ENCODE peak calls at places on chromosomes 13 and 19, in five cellular contexts. One of them, this sample, is unnamed.

GRCh38 chr13:44755872-44756271 is 179.7 kb upstream of the TSC22D1 start:
- DNase-seq in AG08395: peak
- DNase-seq in HEK293T: no peak
- DNase-seq in fibroblast of the aortic adventitia: peak
- DNase-seq in right cardiac atrium: no peak
- DNase-seq in this sample: peak

GRCh38 chr19:6220385-6221191 is 59.2 kb downstream of the MLLT1 start:
- DNase-seq in fibroblast of the aortic adventitia: peak
- DNase-seq in HEK293T: no peak
- DNase-seq in right cardiac atrium: peak
- DNase-seq in AG08395: peak
- DNase-seq in this sample: no peak

GRCh38 chr13:45473627-45474026 is 8.9 kb downstream of the COG3 start:
- DNase-seq in right cardiac atrium: no peak
- DNase-seq in AG08395: no peak
- DNase-seq in fibroblast of the aortic adventitia: no peak
- DNase-seq in HEK293T: peak
- DNase-seq in this sample: no peak

GRCh38 chr19:13849991-13850909 is 26.7 kb upstream of the NANOS3 start:
- DNase-seq in HEK293T: peak
- DNase-seq in fibroblast of the aortic adventitia: peak
- DNase-seq in right cardiac atrium: peak
- DNase-seq in AG08395: peak
- DNase-seq in this sample: peak

GRCh38 chr13:103557878-103558277 is 491.7 kb upstream of the SLC10A2 start:
- DNase-seq in AG08395: no peak
- DNase-seq in fibroblast of the aortic adventitia: no peak
- DNase-seq in HEK293T: no peak
- DNase-seq in right cardiac atrium: no peak
- DNase-seq in this sample: no peak

GRCh38 chr19:44530777-44531176 is 1.3 kb upstream of the CEACAM20 start:
- DNase-seq in AG08395: no peak
- DNase-seq in fibroblast of the aortic adventitia: peak
- DNase-seq in HEK293T: no peak
- DNase-seq in right cardiac atrium: no peak
- DNase-seq in this sample: no peak

GRCh38 chr13:44576396-44577235 is 486 bp upstream of the TSC22D1 start:
- DNase-seq in right cardiac atrium: peak
- DNase-seq in HEK293T: peak
- DNase-seq in fibroblast of the aortic adventitia: no peak
- DNase-seq in AG08395: peak
- DNase-seq in this sample: no peak

GRCh38 chr13:33045829-33046592 is 29.8 kb downstream of the KL start:
- DNase-seq in AG08395: no peak
- DNase-seq in fibroblast of the aortic adventitia: peak
- DNase-seq in right cardiac atrium: no peak
- DNase-seq in HEK293T: no peak
- DNase-seq in this sample: no peak

GRCh38 chr19:41546386-41546789 is 29.6 kb upstream of the CEACAM21 start:
- DNase-seq in HEK293T: no peak
- DNase-seq in right cardiac atrium: no peak
- DNase-seq in AG08395: no peak
- DNase-seq in fibroblast of the aortic adventitia: no peak
- DNase-seq in this sample: no peak

GRCh38 chr13:46530084-46530935 is 22.7 kb upstream of the LRCH1 start:
- DNase-seq in right cardiac atrium: no peak
- DNase-seq in HEK293T: no peak
- DNase-seq in fibroblast of the aortic adventitia: peak
- DNase-seq in AG08395: peak
- DNase-seq in this sample: peak